ENCODE peak calls at places on chromosomes 2 and 18, in seven cellular contexts. Z is psoas muscle, O is pancreas, W is gastrocnemius medialis, T is RWPE2, I is sigmoid colon, M is IMR-90. E is an unnamed sample.

GRCh38 chr2:173050684-173051083 is 25.0 kb upstream of the MAP3K20 start:
- DNase-seq in O (no peak), Z (no peak), I (no peak), T (no peak), M (no peak), W (no peak), E (no peak)

GRCh38 chr18:37574113-37574512 is 8.5 kb upstream of the CELF4 start:
- DNase-seq in T (no peak), Z (no peak), M (no peak), O (no peak), W (no peak), I (no peak), E (no peak)

GRCh38 chr2:237391140-237391539 is 22.8 kb downstream of the COL6A3 start:
- DNase-seq in I (no peak), W (no peak), T (no peak), M (no peak), O (no peak), Z (no peak), E (no peak)

GRCh38 chr2:160918909-160919503 is 241.2 kb upstream of the TANK start:
- DNase-seq in O (peak; percentile 26), Z (peak; percentile 42), W (peak; percentile 17), I (peak; percentile 67), M (peak; percentile 44), T (no peak), E (peak; percentile 45)

GRCh38 chr2:168552450-168552856 is 96.4 kb downstream of the CERS6 start:
- DNase-seq in M (no peak), O (no peak), T (no peak), W (no peak), Z (no peak), I (no peak), E (peak; percentile 99)

GRCh38 chr2:57881998-57882884 is 164.4 kb upstream of the VRK2 start:
- DNase-seq in Z (no peak), M (peak; percentile 19), T (no peak), I (no peak), W (no peak), O (no peak), E (no peak)

GRCh38 chr2:14016289-14016955 is 616.1 kb upstream of the LRATD1 start:
- DNase-seq in T (no peak), Z (no peak), W (no peak), I (no peak), O (peak; percentile 18), M (no peak), E (no peak)

GRCh38 chr18:74496508-74497307 is 545 bp downstream of the CNDP2 start:
- DNase-seq in W (peak; percentile 46), Z (peak; percentile 70), T (no peak), M (peak; percentile 42), I (peak; percentile 85), O (peak; percentile 74), E (no peak)

GRCh38 chr2:240207661-240208060 is 67.2 kb upstream of the OTOS start:
- DNase-seq in I (peak; percentile 37), O (no peak), M (no peak), T (no peak), Z (no peak), W (no peak), E (no peak)

GRCh38 chr2:11096591-11096990 is 58.7 kb upstream of the SLC66A3 start:
- DNase-seq in I (no peak), W (no peak), O (no peak), M (no peak), Z (no peak), T (no peak), E (no peak)

GRCh38 chr2:229417906-229418305 is 146.8 kb upstream of the PID1 start:
- DNase-seq in W (no peak), M (no peak), O (no peak), I (no peak), Z (no peak), T (no peak), E (no peak)

GRCh38 chr2:218000137-218000536 is 2.7 kb downstream of the TNS1 start:
- DNase-seq in M (peak; percentile 91), I (peak; percentile 85), T (no peak), Z (peak; percentile 67), W (peak; percentile 56), O (no peak), E (no peak)
- H3K4me1 ChIP-seq in M (peaks cover 39% of the 10 kb centered on the region), I (peaks cover 37% of the 10 kb centered on the region), T (peaks cover 13% of the 10 kb centered on the region), Z (peaks cover 35% of the 10 kb centered on the region), W (peaks cover 51% of the 10 kb centered on the region), O (peaks cover 20% of the 10 kb centered on the region), E (peaks cover 3% of the 10 kb centered on the region)

GRCh38 chr18:79406708-79407107 is 11.0 kb downstream of the NFATC1 start:
- DNase-seq in M (no peak), O (peak; percentile 31), W (no peak), T (no peak), Z (no peak), I (no peak), E (no peak)

GRCh38 chr18:79403723-79404566 is 8.2 kb downstream of the NFATC1 start:
- DNase-seq in W (peak; percentile 75), T (no peak), M (no peak), I (no peak), Z (no peak), O (no peak), E (no peak)

GRCh38 chr18:79405781-79406575 is 10.2 kb downstream of the NFATC1 start:
- DNase-seq in M (no peak), Z (no peak), W (peak; percentile 59), T (no peak), O (peak; percentile 17), I (no peak), E (no peak)

GRCh38 chr18:79404567-79404910 is 8.8 kb downstream of the NFATC1 start:
- DNase-seq in Z (no peak), M (no peak), T (no peak), O (peak; percentile 11), W (peak; percentile 77), I (no peak), E (no peak)

DNA sequence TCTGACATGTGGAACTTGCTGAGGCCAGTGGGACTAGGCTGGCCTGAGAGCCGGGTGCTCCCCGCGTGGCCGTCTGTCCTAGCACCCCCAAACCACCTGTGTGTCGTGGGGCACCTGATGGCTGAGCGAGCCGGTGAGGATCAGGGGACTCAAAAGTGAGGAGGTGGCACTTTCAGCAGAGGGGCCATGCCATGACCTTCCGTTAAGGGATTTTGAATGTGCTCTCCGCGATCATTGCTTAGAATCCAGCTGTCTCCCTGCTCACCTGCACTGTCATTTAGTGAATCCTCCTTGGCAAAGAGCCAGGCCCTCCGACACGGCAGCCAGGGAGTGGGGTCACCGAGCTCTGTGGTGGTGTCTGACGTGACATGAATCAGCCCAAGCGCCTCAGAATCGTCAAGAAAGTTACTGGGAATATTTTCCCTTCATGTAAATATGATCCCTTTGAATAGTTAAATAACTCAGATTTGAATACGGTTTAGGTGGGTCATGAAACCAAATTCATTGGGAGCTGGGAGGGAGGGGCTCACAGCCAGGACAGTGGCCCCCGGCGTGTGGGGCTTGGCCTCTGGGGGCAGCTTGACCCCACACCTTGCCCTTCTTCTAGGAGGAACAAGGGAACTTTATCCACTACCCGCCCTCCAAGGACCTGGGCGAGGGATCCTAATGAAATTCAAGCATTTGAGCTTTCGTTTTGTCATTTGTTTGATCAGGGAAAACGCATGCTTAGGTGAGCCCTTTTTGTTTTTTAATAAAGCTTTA is 9.5 kb downstream of the NFATC1 start:
- DNase-seq in W (no peak), T (no peak), Z (no peak), I (no peak), M (no peak), O (peak; percentile 28), E (no peak)
- H3K4me3 ChIP-seq in W (peak overlapping the region; percentile 40), T (no peak overlapping the region), Z (peak overlapping the region; percentile 42), I (no peak overlapping the region), M (no peak overlapping the region), O (no peak overlapping the region), E (no peak overlapping the region)

GRCh38 chr2:235553291-235553690 is 59.4 kb downstream of the AGAP1 start:
- DNase-seq in T (no peak), Z (no peak), M (no peak), O (no peak), I (no peak), W (no peak), E (no peak)

GRCh38 chr2:235553696-235554100 is 59.9 kb downstream of the AGAP1 start:
- DNase-seq in Z (no peak), O (no peak), M (no peak), I (no peak), T (no peak), W (no peak), E (no peak)

GRCh38 chr2:235554936-235555335 is 61.1 kb downstream of the AGAP1 start:
- DNase-seq in T (no peak), W (no peak), I (no peak), Z (no peak), O (no peak), M (no peak), E (no peak)

GRCh38 chr2:235555356-235555755 is 61.5 kb downstream of the AGAP1 start:
- DNase-seq in Z (no peak), M (no peak), O (no peak), W (no peak), I (peak; percentile 21), T (no peak), E (no peak)

GRCh38 chr2:235554385-235554784 is 60.5 kb downstream of the AGAP1 start:
- DNase-seq in Z (no peak), M (no peak), T (no peak), O (no peak), I (no peak), W (no peak), E (no peak)
- H3K4me1 ChIP-seq in Z (peaks cover 20% of the 10 kb centered on the region), M (peaks cover 6% of the 10 kb centered on the region), T (no peaks in the 10 kb centered on the region), O (peaks cover 8% of the 10 kb centered on the region), I (peaks cover 24% of the 10 kb centered on the region), W (peaks cover 31% of the 10 kb centered on the region), E (no peaks in the 10 kb centered on the region)

DNA sequence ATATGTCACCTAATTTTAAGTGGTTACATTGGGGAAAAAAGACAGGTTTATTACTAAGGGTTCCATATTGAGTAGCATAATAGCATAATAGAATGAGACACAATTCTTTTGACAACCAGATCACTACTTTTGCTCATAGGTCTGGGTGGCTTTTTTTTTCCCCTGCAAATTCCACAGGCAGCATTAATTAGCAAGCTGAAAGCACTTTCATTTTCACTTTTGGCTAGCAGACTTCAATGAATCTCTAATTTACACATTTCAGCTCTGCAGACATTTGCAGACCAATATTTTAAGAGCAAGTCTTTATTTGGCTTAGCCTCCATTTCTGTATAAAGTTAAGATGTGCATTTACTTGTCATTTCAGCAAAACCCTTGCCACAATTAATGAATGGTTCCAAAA is 185.5 kb downstream of the NOL4 start:
- DNase-seq in T (no peak), M (no peak), O (no peak), Z (no peak), I (no peak), W (no peak), E (no peak)
- H3K4me3 ChIP-seq in T (no peak overlapping the region), M (no peak overlapping the region), O (no peak overlapping the region), Z (no peak overlapping the region), I (peak overlapping the region; percentile 6), W (no peak overlapping the region), E (no peak overlapping the region)

DNA sequence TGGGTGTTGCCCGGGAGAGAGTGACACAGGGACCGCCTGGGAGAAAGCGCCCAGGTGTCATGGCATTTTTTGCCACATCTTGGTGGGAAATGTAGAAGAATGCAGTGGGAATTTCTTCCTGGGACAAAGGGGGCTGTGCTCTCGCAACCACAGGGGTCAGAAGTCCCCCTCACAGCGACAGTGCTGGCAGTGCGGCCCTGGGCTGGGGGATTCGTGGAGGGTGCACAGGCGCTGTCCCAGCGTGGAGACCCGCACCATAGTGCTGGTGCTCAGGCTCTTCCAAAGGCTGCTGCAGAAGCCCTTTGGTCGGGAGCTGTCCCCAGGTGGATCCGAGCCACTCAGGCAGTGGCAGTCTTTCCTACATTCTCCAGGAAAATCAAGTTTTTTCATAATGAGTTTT is 128.8 kb upstream of the SOX11 start:
- DNase-seq in Z (no peak), W (no peak), I (no peak), M (no peak), O (no peak), T (no peak), E (no peak)
- H3K4me1 ChIP-seq in Z (no peaks in the 10 kb centered on the region), W (no peaks in the 10 kb centered on the region), I (no peaks in the 10 kb centered on the region), M (peaks cover 2% of the 10 kb centered on the region), O (no peaks in the 10 kb centered on the region), T (no peaks in the 10 kb centered on the region), E (peaks cover 2% of the 10 kb centered on the region)

GRCh38 chr2:48213646-48214045 is 307.3 kb upstream of the FBXO11 start:
- DNase-seq in T (no peak), W (no peak), Z (no peak), M (no peak), O (no peak), I (no peak), E (no peak)
- H3K4me3 ChIP-seq in T (no peak overlapping the region), W (no peak overlapping the region), Z (no peak overlapping the region), M (no peak overlapping the region), O (no peak overlapping the region), I (no peak overlapping the region), E (no peak overlapping the region)

E was measured in iPS DF 6.9.